ENCODE peak calls at places on chromosomes 13 and 19, in seven cellular contexts. N is IMR-90, I is mesendoderm, X is mesenchymal stem cell, Z is H1, K is H9, S is trophoblast cell. W is an unnamed sample.

GRCh38 chr13:29845440-29846056 is 4.9 kb downstream of the UBL3 start:
- DNase-seq in Z (no peak), S (peak), I (no peak), N (peak), X (no peak), K (no peak), W (no peak)

GRCh38 chr19:58058428-58058827 is 654 bp upstream of the ZNF135 start:
- DNase-seq in X (no peak), Z (peak), K (no peak), S (no peak), N (no peak), I (no peak), W (no peak)

GRCh38 chr19:49946415-49946814 is 14.6 kb downstream of the SIGLEC11 start:
- DNase-seq in S (no peak), Z (no peak), X (no peak), N (no peak), I (no peak), K (no peak), W (no peak)

GRCh38 chr13:25738342-25738771 is 313.5 kb downstream of the SHISA2 start:
- DNase-seq in K (no peak), I (peak), N (no peak), Z (no peak), X (no peak), S (no peak), W (no peak)

GRCh38 chr13:66849706-66850105 is 380.4 kb downstream of the PCDH9 start:
- DNase-seq in X (no peak), K (peak), N (no peak), S (no peak), I (peak), Z (no peak), W (no peak)

GRCh38 chr13:112187527-112188297 is 120.8 kb downstream of the SOX1 start:
- DNase-seq in N (no peak), Z (no peak), I (no peak), K (no peak), X (no peak), S (no peak), W (no peak)

GRCh38 chr13:97948041-97948440 is 5.4 kb upstream of the IPO5 start:
- DNase-seq in X (no peak), I (no peak), S (peak), K (no peak), N (peak), Z (no peak), W (no peak)

GRCh38 chr13:25117312-25117711 is 21.4 kb downstream of the PABPC3 start:
- DNase-seq in K (no peak), X (no peak), I (peak), S (peak), Z (no peak), N (no peak), W (no peak)

GRCh38 chr19:31149306-31149975 is 199.8 kb downstream of the TSHZ3 start:
- DNase-seq in I (no peak), Z (no peak), X (no peak), N (peak), S (no peak), K (no peak), W (no peak)

GRCh38 chr13:96629331-96629730 is 364.9 kb downstream of the OXGR1 start:
- DNase-seq in I (no peak), K (no peak), S (no peak), X (no peak), Z (no peak), N (no peak), W (no peak)

GRCh38 chr19:54792814-54793213 is 10.6 kb upstream of the KIR2DL4 start:
- DNase-seq in K (no peak), I (no peak), Z (no peak), X (no peak), N (no peak), S (no peak), W (no peak)

GRCh38 chr19:51702103-51702753 is 9.1 kb downstream of the SPACA6 start:
- DNase-seq in K (peak), I (peak), Z (peak), X (peak), S (peak), N (peak), W (no peak)

GRCh38 chr19:54339646-54340358 is 840 bp upstream of the LILRA4 start:
- DNase-seq in S (no peak), I (no peak), Z (no peak), X (no peak), K (no peak), N (no peak), W (no peak)

GRCh38 chr19:34319230-34319585 is 45.8 kb upstream of the GPI start:
- DNase-seq in Z (no peak), X (no peak), N (no peak), K (no peak), S (peak), I (no peak), W (no peak)

GRCh38 chr13:99173606-99174005 is 27.0 kb upstream of the UBAC2 start:
- DNase-seq in I (no peak), S (no peak), K (no peak), Z (no peak), X (no peak), N (no peak), W (no peak)

GRCh38 chr13:53694814-53695533 is 666.4 kb downstream of the OLFM4 start:
- DNase-seq in K (peak), I (peak), X (no peak), S (no peak), Z (no peak), N (no peak), W (no peak)

GRCh38 chr19:30799854-30800755 is 427.9 kb downstream of the ZNF536 start:
- DNase-seq in I (peak), X (peak), S (peak), K (peak), Z (peak), N (no peak), W (peak)

GRCh38 chr19:32862741-32863140 is 6.8 kb downstream of the SLC7A9 start:
- DNase-seq in X (no peak), I (no peak), S (no peak), Z (no peak), K (no peak), N (no peak), W (no peak)

GRCh38 chr19:17305517-17306284 is at the start of gene MRPL34:
- DNase-seq in S (peak), Z (peak), K (peak), I (peak), N (peak), X (peak), W (peak)

GRCh38 chr19:50829801-50830200 is 3.6 kb downstream of the KLK15 start:
- DNase-seq in X (no peak), Z (no peak), N (no peak), K (no peak), I (no peak), S (no peak), W (no peak)

GRCh38 chr19:42613666-42614065 is 18.9 kb upstream of the CEACAM8 start:
- DNase-seq in S (no peak), N (no peak), X (no peak), K (no peak), I (no peak), Z (no peak), W (no peak)
- H4K8ac ChIP-seq in S (no peak), N (no peak), X (no peak), K (no peak), I (no peak), Z (no peak), W (no peak)

DNA sequence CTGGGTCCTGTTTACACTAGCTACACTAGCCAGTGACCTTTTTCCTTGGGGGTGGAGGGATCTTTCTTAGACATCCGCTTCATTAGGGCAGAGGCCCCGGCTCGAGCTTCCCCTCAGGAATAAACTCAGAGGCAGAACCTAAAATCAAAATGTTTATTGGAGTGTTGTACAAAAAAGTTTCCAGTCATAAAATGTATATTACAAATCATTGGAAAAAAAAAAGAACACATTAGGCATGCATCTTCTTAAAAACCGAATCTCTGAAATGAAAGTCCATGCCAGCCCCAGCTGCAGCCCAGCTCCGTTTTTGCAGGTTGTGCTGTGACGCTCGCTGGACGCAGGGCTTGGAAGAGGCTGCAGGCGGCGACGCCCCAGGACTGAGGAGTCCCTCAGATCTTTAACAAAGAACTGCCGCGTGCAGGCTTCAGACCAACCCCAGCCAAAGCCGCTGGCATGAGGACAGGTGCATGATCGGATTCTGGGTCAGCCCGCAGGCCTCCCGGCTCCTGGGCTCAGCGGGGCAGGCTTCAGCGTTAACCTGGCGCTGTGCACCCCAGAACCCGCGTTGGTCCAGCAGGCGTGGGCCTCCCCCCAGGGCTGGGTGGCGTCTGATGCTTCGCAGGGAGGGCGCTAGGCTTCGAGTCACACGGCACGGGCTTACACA is 773 bp upstream of the TIMM13 start:
- DNase-seq in N (peak), I (peak), S (peak), X (no peak), K (peak), Z (peak), W (no peak)
- H4K8ac ChIP-seq in N (peak), I (no peak), S (peak), X (peak), K (no peak), Z (peak), W (no peak)

GRCh38 chr13:100461309-100462035 is 127.1 kb downstream of the GGACT start:
- DNase-seq in Z (no peak), S (no peak), N (peak), K (no peak), I (peak), X (peak), W (peak)
- H4K8ac ChIP-seq in Z (no peak), S (no peak), N (no peak), K (no peak), I (no peak), X (no peak), W (no peak)

GRCh38 chr19:45782820-45783785 is 813 bp upstream of the DMPK start:
- DNase-seq in S (peak), Z (no peak), K (peak), X (peak), I (no peak), N (peak), W (no peak)

GRCh38 chr19:45782162-45782623 is at the start of gene DMPK:
- DNase-seq in I (no peak), N (no peak), S (no peak), Z (no peak), K (peak), X (peak), W (no peak)

GRCh38 chr19:45785781-45786532 is 3.7 kb upstream of the DMPK start:
- DNase-seq in Z (no peak), K (no peak), N (no peak), I (no peak), X (no peak), S (no peak), W (no peak)

GRCh38 chr19:45785097-45785496 is 2.8 kb upstream of the DMPK start:
- DNase-seq in N (no peak), S (no peak), Z (no peak), X (no peak), K (no peak), I (no peak), W (no peak)

GRCh38 chr19:45784096-45784495 is 1.8 kb upstream of the DMPK start:
- DNase-seq in K (peak), X (no peak), N (no peak), I (no peak), Z (no peak), S (no peak), W (no peak)
- H4K8ac ChIP-seq in K (no peak), X (no peak), N (no peak), I (no peak), Z (no peak), S (no peak), W (no peak)

GRCh38 chr13:76123548-76123947 is 487.4 kb downstream of the LMO7 start:
- DNase-seq in Z (no peak), X (no peak), K (no peak), I (no peak), S (no peak), N (no peak), W (no peak)
- H4K8ac ChIP-seq in Z (no peak), X (no peak), K (no peak), I (no peak), S (no peak), N (no peak), W (no peak)

DNA sequence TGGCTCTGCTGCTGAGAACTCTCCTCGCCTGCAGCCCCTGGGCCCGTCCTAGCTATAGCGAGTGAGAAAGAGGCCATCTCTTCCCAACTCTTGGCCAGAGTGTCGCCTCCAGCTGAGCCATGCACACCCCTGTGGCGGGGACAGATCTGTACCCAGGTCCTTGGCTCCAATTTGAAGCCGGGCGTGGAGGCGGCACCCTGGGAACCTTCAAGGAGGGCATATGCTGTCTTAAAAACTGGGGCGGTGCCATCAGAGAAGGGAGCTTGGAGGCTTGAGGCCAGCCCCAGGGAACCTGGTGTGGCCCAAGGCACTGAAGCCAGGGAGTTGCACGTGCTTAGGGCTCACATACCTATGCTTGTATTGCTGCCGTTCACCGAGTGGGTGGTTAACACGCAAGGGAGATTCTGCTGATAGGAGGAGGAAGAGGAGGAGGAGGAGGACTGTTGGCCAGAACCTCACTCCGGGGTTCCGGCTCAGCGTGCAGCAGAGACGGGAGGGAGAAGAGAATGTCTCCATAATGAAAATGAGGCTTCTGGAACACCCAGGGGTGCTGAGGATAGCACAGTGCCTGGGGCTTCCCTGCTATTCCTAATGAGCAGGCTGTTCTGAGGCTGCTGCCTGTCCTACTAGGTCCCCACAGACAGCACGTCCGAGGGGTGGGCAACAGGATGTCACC is 40.7 kb downstream of the COMP start:
- DNase-seq in Z (no peak), K (no peak), I (no peak), N (no peak), X (no peak), S (no peak), W (no peak)
- H4K8ac ChIP-seq in Z (no peak), K (no peak), I (no peak), N (no peak), X (no peak), S (no peak), W (peak)

DNA sequence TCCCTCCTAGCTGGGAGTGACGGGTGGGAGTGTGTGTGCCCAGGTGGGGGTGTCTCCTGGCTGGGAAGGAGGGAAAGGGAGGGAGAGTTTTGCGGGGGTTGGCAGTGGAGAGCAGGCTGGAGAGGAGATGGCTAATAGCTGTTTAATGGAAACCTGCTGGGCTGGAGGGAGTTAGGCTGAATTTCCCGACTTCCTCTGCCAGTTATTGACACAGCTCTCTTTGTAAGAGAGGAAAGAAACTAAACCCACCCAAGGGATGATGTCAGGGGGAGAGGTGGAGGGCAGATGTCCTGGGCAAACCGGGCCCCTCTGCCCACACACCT is 10.2 kb upstream of the ILF3 start:
- DNase-seq in K (no peak), N (no peak), S (no peak), X (no peak), Z (no peak), I (no peak), W (no peak)
- H4K8ac ChIP-seq in K (no peak), N (no peak), S (no peak), X (no peak), Z (no peak), I (no peak), W (no peak)